ENCODE peak calls at places on chromosomes 13 and 19, in five cellular contexts. One of them, this sample, is unnamed.

GRCh38 chr19:1177322-1178114 is 3.5 kb upstream of the SBNO2 start:
- DNase-seq in esophagus squamous epithelium: no peak
- DNase-seq in transverse colon: no peak
- DNase-seq in fibroblast of the aortic adventitia: peak
- DNase-seq in PC-9: peak
- DNase-seq in this sample: peak

GRCh38 chr19:9073806-9074205 is 13.1 kb upstream of the OR1M1 start:
- DNase-seq in esophagus squamous epithelium: no peak
- DNase-seq in transverse colon: no peak
- DNase-seq in fibroblast of the aortic adventitia: no peak
- DNase-seq in PC-9: no peak
- DNase-seq in this sample: no peak

GRCh38 chr19:3658823-3659745 is 32.5 kb upstream of the CACTIN start:
- DNase-seq in esophagus squamous epithelium: no peak
- DNase-seq in transverse colon: no peak
- DNase-seq in fibroblast of the aortic adventitia: no peak
- DNase-seq in PC-9: no peak
- DNase-seq in this sample: no peak

GRCh38 chr13:51786425-51787010 is 17.4 kb downstream of the DHRS12 start:
- DNase-seq in esophagus squamous epithelium: no peak
- DNase-seq in transverse colon: no peak
- DNase-seq in fibroblast of the aortic adventitia: no peak
- DNase-seq in PC-9: no peak
- DNase-seq in this sample: no peak

GRCh38 chr19:6613711-6614110 is 22.8 kb upstream of the CD70 start:
- DNase-seq in esophagus squamous epithelium: no peak
- DNase-seq in transverse colon: no peak
- DNase-seq in fibroblast of the aortic adventitia: peak
- DNase-seq in PC-9: no peak
- DNase-seq in this sample: no peak

GRCh38 chr13:97978661-97979450 is 25.4 kb downstream of the IPO5 start:
- DNase-seq in esophagus squamous epithelium: no peak
- DNase-seq in transverse colon: no peak
- DNase-seq in fibroblast of the aortic adventitia: peak
- DNase-seq in PC-9: no peak
- DNase-seq in this sample: peak

GRCh38 chr13:113153810-113154748 is 4.4 kb upstream of the PROZ start:
- DNase-seq in esophagus squamous epithelium: peak
- DNase-seq in transverse colon: peak
- DNase-seq in fibroblast of the aortic adventitia: peak
- DNase-seq in PC-9: peak
- DNase-seq in this sample: peak

GRCh38 chr13:98450495-98451167 is 126.3 kb downstream of the STK24 start:
- DNase-seq in esophagus squamous epithelium: no peak
- DNase-seq in transverse colon: no peak
- DNase-seq in fibroblast of the aortic adventitia: no peak
- DNase-seq in PC-9: no peak
- DNase-seq in this sample: no peak

GRCh38 chr19:54434862-54435174 is 14.2 kb upstream of the LENG8 start:
- DNase-seq in esophagus squamous epithelium: no peak
- DNase-seq in transverse colon: no peak
- DNase-seq in fibroblast of the aortic adventitia: no peak
- DNase-seq in PC-9: no peak
- DNase-seq in this sample: no peak

GRCh38 chr19:17513801-17514200 is 2.4 kb downstream of the PGLS start:
- DNase-seq in esophagus squamous epithelium: no peak
- DNase-seq in transverse colon: no peak
- DNase-seq in fibroblast of the aortic adventitia: no peak
- DNase-seq in PC-9: peak
- DNase-seq in this sample: no peak

GRCh38 chr13:66835040-66835628 is 395.0 kb downstream of the PCDH9 start:
- DNase-seq in esophagus squamous epithelium: no peak
- DNase-seq in transverse colon: peak
- DNase-seq in fibroblast of the aortic adventitia: peak
- DNase-seq in PC-9: no peak
- DNase-seq in this sample: no peak

GRCh38 chr13:87122551-87122950 is 548.6 kb upstream of the SLITRK5 start:
- DNase-seq in esophagus squamous epithelium: no peak
- DNase-seq in transverse colon: no peak
- DNase-seq in fibroblast of the aortic adventitia: peak
- DNase-seq in PC-9: no peak
- DNase-seq in this sample: no peak

GRCh38 chr19:18322318-18322758 is 538 bp downstream of the LSM4 start:
- DNase-seq in esophagus squamous epithelium: no peak
- DNase-seq in transverse colon: peak
- DNase-seq in fibroblast of the aortic adventitia: peak
- DNase-seq in PC-9: no peak
- DNase-seq in this sample: peak

GRCh38 chr19:16088985-16089846 is 12.9 kb downstream of the TPM4 start:
- DNase-seq in esophagus squamous epithelium: no peak
- DNase-seq in transverse colon: no peak
- DNase-seq in fibroblast of the aortic adventitia: no peak
- DNase-seq in PC-9: no peak
- DNase-seq in this sample: no peak

GRCh38 chr19:8457802-8458201 is 13.0 kb downstream of the HNRNPM start:
- DNase-seq in esophagus squamous epithelium: no peak
- DNase-seq in transverse colon: no peak
- DNase-seq in fibroblast of the aortic adventitia: peak
- DNase-seq in PC-9: no peak
- DNase-seq in this sample: no peak

GRCh38 chr13:88339271-88339741 is 668.1 kb downstream of the SLITRK5 start:
- DNase-seq in esophagus squamous epithelium: no peak
- DNase-seq in transverse colon: peak
- DNase-seq in fibroblast of the aortic adventitia: no peak
- DNase-seq in PC-9: no peak
- DNase-seq in this sample: no peak

GRCh38 chr13:70959376-70959775 is 851.1 kb upstream of the KLHL1 start:
- DNase-seq in esophagus squamous epithelium: no peak
- DNase-seq in transverse colon: no peak
- DNase-seq in fibroblast of the aortic adventitia: no peak
- DNase-seq in PC-9: no peak
- DNase-seq in this sample: no peak

GRCh38 chr19:456547-457110 is 4.2 kb downstream of the SHC2 start:
- DNase-seq in esophagus squamous epithelium: no peak
- DNase-seq in transverse colon: no peak
- DNase-seq in fibroblast of the aortic adventitia: no peak
- DNase-seq in PC-9: no peak
- DNase-seq in this sample: no peak

GRCh38 chr19:55605637-55606470 is at the start of gene ZNF865:
- DNase-seq in esophagus squamous epithelium: no peak
- DNase-seq in transverse colon: peak
- DNase-seq in fibroblast of the aortic adventitia: peak
- DNase-seq in PC-9: peak
- DNase-seq in this sample: peak

GRCh38 chr19:46328079-46328478 is 18.8 kb upstream of the PPP5C start:
- DNase-seq in esophagus squamous epithelium: no peak
- DNase-seq in transverse colon: no peak
- DNase-seq in fibroblast of the aortic adventitia: no peak
- DNase-seq in PC-9: no peak
- DNase-seq in this sample: no peak

GRCh38 chr19:53868091-53868891 is 608 bp downstream of the MYADM start:
- DNase-seq in esophagus squamous epithelium: no peak
- DNase-seq in transverse colon: peak
- DNase-seq in fibroblast of the aortic adventitia: peak
- DNase-seq in PC-9: peak
- DNase-seq in this sample: peak

GRCh38 chr19:7926021-7926726 is at the start of gene CTXN1:
- DNase-seq in esophagus squamous epithelium: no peak
- DNase-seq in transverse colon: peak
- DNase-seq in fibroblast of the aortic adventitia: peak
- DNase-seq in PC-9: peak
- DNase-seq in this sample: no peak

GRCh38 chr13:99228737-99229691 is 28.4 kb downstream of the UBAC2 start:
- DNase-seq in esophagus squamous epithelium: no peak
- DNase-seq in transverse colon: no peak
- DNase-seq in fibroblast of the aortic adventitia: peak
- DNase-seq in PC-9: no peak
- DNase-seq in this sample: peak

GRCh38 chr19:2207991-2208860 is 27.9 kb downstream of the PLEKHJ1 start:
- DNase-seq in esophagus squamous epithelium: no peak
- DNase-seq in transverse colon: peak
- DNase-seq in fibroblast of the aortic adventitia: peak
- DNase-seq in PC-9: no peak
- DNase-seq in this sample: peak

GRCh38 chr19:45885556-45886426 is at the start of gene IRF2BP1:
- DNase-seq in esophagus squamous epithelium: peak
- DNase-seq in transverse colon: peak
- DNase-seq in fibroblast of the aortic adventitia: peak
- DNase-seq in PC-9: peak
- DNase-seq in this sample: peak

GRCh38 chr19:57563547-57563946 is 3.9 kb upstream of the ZNF550 start:
- DNase-seq in esophagus squamous epithelium: no peak
- DNase-seq in transverse colon: no peak
- DNase-seq in fibroblast of the aortic adventitia: no peak
- DNase-seq in PC-9: no peak
- DNase-seq in this sample: no peak

GRCh38 chr13:79341202-79341601 is 64.9 kb downstream of the RBM26 start:
- DNase-seq in esophagus squamous epithelium: no peak
- DNase-seq in transverse colon: no peak
- DNase-seq in fibroblast of the aortic adventitia: no peak
- DNase-seq in PC-9: no peak
- DNase-seq in this sample: no peak

DNA sequence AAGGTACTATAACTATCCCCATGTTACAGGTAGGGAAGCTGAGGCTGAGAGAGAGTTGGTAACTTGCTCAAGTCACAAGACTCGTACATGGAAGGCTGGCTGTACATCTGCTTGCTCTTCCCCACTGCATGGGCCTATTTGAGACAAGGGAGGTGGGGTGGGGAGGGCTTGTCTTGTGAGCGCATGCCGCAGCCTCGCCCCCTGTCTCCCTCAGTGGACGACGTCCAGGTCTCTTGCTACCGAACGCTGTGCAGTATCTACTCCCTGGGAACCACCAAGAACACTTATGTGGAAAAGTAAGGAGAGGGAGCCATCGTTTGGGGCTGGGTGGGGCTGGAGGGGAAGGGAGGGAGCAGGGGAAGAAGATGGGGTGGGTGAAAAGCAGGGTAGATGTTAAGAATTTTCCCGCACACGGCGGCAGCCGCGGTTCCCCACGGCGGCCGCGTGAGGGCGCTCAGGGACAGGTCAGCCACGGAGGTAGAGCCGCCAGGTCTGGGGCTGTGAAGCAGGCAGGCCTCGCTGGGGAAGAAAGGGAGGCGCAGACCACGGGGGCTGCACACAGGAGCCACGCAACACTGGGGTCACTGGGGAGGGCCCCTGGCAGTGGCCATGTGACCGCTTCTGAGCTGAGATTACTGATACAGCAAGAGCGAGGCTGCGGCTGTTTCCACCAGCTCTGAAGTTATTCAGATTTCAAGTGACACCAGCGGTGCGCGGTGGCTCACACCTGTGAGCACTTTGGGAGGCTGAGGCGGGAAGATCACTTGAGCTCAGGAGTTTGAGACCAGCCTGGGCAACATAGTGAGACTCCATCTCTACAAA is 81.5 kb downstream of the RYR1 start:
- DNase-seq in esophagus squamous epithelium: no peak
- DNase-seq in transverse colon: peak
- DNase-seq in fibroblast of the aortic adventitia: peak
- DNase-seq in PC-9: peak
- DNase-seq in this sample: peak
- H3K4me3 ChIP-seq in esophagus squamous epithelium: no peak
- H3K4me3 ChIP-seq in transverse colon: no peak
- H3K4me3 ChIP-seq in fibroblast of the aortic adventitia: no peak
- H3K4me3 ChIP-seq in PC-9: no peak
- H3K4me3 ChIP-seq in this sample: no peak

GRCh38 chr19:38389101-38389925 is 816 bp downstream of the SPRED3 start:
- DNase-seq in esophagus squamous epithelium: no peak
- DNase-seq in transverse colon: no peak
- DNase-seq in fibroblast of the aortic adventitia: peak
- DNase-seq in PC-9: peak
- DNase-seq in this sample: peak
- TF ChIP-seq CTCF in esophagus squamous epithelium: no peak
- TF ChIP-seq CTCF in transverse colon: no peak
- TF ChIP-seq CTCF in fibroblast of the aortic adventitia: no peak
- TF ChIP-seq CTCF in PC-9: no peak
- TF ChIP-seq CTCF in this sample: no peak

DNA sequence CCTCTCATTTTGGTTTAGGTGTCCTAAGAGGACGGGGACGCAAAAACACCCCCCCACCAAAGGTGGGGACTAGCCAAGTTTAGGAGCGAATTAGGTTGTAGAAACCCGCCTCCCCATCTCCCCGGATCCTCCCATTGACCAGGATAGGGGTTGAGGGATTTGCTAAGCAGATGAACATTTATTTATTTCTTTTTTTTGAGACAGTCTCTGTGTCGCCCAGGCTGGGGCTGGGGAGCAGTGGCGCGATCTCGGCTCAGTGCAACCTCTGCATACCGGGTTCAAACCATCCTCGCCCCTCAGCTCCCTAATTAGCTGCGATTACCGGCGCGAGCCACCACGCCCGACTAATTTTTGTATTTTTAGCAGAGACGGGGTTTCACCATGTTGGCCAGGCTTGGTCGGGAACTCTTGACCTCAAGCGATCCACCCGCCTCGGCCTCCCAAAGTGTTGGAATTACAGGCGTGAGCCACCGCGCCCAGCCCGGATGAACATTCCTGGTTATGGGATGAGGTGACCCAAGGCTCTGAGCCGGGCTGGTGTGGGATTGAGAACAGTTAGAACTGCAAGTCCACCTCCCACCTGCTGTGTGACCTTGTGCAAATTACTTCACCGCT is 934 bp downstream of the PPP2R1A start:
- DNase-seq in esophagus squamous epithelium: no peak
- DNase-seq in transverse colon: peak
- DNase-seq in fibroblast of the aortic adventitia: peak
- DNase-seq in PC-9: peak
- DNase-seq in this sample: peak
- H3K4me3 ChIP-seq in esophagus squamous epithelium: peak
- H3K4me3 ChIP-seq in transverse colon: peak
- H3K4me3 ChIP-seq in fibroblast of the aortic adventitia: peak
- H3K4me3 ChIP-seq in PC-9: peak
- H3K4me3 ChIP-seq in this sample: peak

GRCh38 chr13:63408227-63409202 is 1992.9 kb upstream of the PCDH20 start:
- DNase-seq in esophagus squamous epithelium: no peak
- DNase-seq in transverse colon: no peak
- DNase-seq in fibroblast of the aortic adventitia: peak
- DNase-seq in PC-9: no peak
- DNase-seq in this sample: peak

GRCh38 chr13:63403726-63404125 is 1988.1 kb upstream of the PCDH20 start:
- DNase-seq in esophagus squamous epithelium: no peak
- DNase-seq in transverse colon: no peak
- DNase-seq in fibroblast of the aortic adventitia: no peak
- DNase-seq in PC-9: no peak
- DNase-seq in this sample: no peak
- TF ChIP-seq CTCF in esophagus squamous epithelium: no peak
- TF ChIP-seq CTCF in transverse colon: no peak
- TF ChIP-seq CTCF in fibroblast of the aortic adventitia: no peak
- TF ChIP-seq CTCF in PC-9: no peak
- TF ChIP-seq CTCF in this sample: no peak

This sample was measured in foreskin fibroblast.